ENCODE peak calls at places on chromosomes 11 and 22, in ten cellular contexts. V is K562, P is ovary, K is suprapubic skin, X is sigmoid colon, G is SK-N-SH, R is transverse colon, L is stomach, U is H1, F is tibial nerve. N is an unnamed sample.
A peak's percentile ranks its signal among the peaks of the same experiment; 100 is the strongest.

GRCh38 chr22:45203150-45203974 is 37.3 kb downstream of the KIAA0930 start:
- DNase-seq in X (peak; percentile 61), F (no peak), U (no peak), L (no peak), R (no peak), P (no peak), V (no peak), G (no peak), K (no peak), N (peak; percentile 72)

GRCh38 chr11:73971175-73971719 is 11.4 kb downstream of the UCP2 start:
- DNase-seq in U (no peak), X (no peak), R (no peak), V (peak; percentile 12), L (no peak), F (no peak), K (no peak), P (no peak), G (no peak), N (no peak)

GRCh38 chr11:133833899-133834296 is 11.4 kb downstream of the SPATA19 start:
- DNase-seq in X (no peak), P (no peak), G (no peak), V (no peak), K (no peak), F (no peak), R (no peak), L (no peak), U (no peak), N (no peak)

GRCh38 chr22:19982991-19983578 is 33.5 kb downstream of the ARVCF start:
- DNase-seq in K (no peak), P (peak; percentile 22), L (no peak), G (no peak), V (no peak), X (no peak), F (no peak), U (no peak), R (no peak), N (no peak)

GRCh38 chr11:132935383-132935782 is 596.9 kb downstream of the OPCML start:
- DNase-seq in K (no peak), R (no peak), V (no peak), X (no peak), P (no peak), U (no peak), F (no peak), G (no peak), L (no peak), N (no peak)

GRCh38 chr22:17772963-17773605 is 1.2 kb downstream of the BID start:
- DNase-seq in P (no peak), R (no peak), F (no peak), K (no peak), U (no peak), V (no peak), L (no peak), X (peak; percentile 67), G (no peak), N (peak; percentile 47)

GRCh38 chr11:43282607-43283440 is 29.0 kb upstream of the API5 start:
- DNase-seq in K (no peak), R (peak; percentile 24), P (peak; percentile 16), U (no peak), V (peak; percentile 66), F (no peak), X (no peak), L (no peak), G (peak; percentile 56), N (peak; percentile 26)

GRCh38 chr22:29129644-29130201 is 56.9 kb downstream of the KREMEN1 start:
- DNase-seq in P (no peak), F (no peak), X (peak; percentile 33), V (no peak), L (no peak), G (no peak), K (no peak), R (no peak), U (no peak), N (no peak)

GRCh38 chr11:86980397-86980796 is 25.2 kb upstream of the FZD4 start:
- DNase-seq in U (no peak), V (no peak), L (no peak), R (no peak), G (no peak), K (no peak), F (no peak), X (no peak), P (no peak), N (no peak)

GRCh38 chr11:43923327-43924111 is 18.9 kb upstream of the C11orf96 start:
- DNase-seq in R (no peak), X (peak; percentile 88), G (peak; percentile 56), U (no peak), L (no peak), P (peak; percentile 71), F (peak; percentile 46), K (no peak), V (no peak), N (no peak)

GRCh38 chr11:65492637-65493366 is 6.0 kb upstream of the MALAT1 start:
- DNase-seq in X (peak; percentile 97), K (peak; percentile 93), G (no peak), P (peak; percentile 90), U (no peak), V (no peak), R (peak; percentile 87), L (peak; percentile 85), F (peak; percentile 86), N (no peak)

GRCh38 chr11:43998308-43998707 is 49.5 kb upstream of the ACCSL start:
- DNase-seq in F (no peak), P (no peak), X (peak; percentile 6), K (no peak), G (no peak), U (no peak), V (no peak), R (no peak), L (no peak), N (no peak)

GRCh38 chr22:26906464-26906863 is 249.1 kb downstream of the MIAT start:
- DNase-seq in F (no peak), R (no peak), X (no peak), G (no peak), L (no peak), K (no peak), U (no peak), P (no peak), V (no peak), N (no peak)

GRCh38 chr11:3206128-3206921 is 12.3 kb downstream of the MRGPRG start:
- DNase-seq in P (no peak), F (no peak), K (no peak), U (no peak), V (no peak), L (no peak), X (no peak), R (no peak), G (no peak), N (no peak)
- TF ChIP-seq EP300 in P (no peak), F (no peak), K (no peak), U (no peak), V (no peak), L (no peak), X (no peak), R (no peak), G (no peak), N (no peak)

DNA sequence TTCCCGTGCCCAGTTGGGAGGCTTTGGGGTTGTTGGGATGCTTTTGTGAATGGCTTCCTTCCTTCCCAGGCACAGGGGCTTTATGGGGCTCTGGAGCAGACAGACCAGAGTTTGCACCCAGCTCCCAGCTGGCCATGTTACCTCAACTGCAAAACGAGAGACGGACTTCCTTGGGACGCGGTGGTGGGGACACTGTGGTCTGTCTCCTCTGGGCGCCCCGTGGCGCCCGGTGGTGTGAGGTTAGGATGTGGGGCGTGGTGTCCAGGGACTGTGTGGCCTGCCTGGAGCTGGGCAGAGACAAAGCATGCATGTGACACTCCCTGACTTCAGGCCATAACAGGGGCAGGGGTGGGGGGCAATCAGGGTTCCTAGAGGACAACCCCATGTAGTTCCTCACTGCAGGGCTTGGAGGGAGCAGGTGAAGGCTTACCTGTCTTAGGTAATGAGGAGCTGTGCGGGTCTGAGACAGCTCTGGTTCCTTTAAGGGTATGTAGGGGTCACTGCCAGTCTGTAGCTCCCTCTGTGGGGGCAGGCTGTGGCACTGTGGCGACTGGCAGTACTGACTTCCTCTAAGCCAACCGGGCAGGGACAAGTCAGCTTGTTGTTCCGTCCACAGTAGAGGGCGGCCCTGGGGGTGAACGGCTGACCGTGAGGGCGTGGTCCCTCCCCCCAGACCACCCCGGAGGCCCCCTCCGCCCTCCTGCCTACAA is 14.4 kb downstream of the KCNQ1 start:
- DNase-seq in X (no peak), G (peak; percentile 26), R (no peak), L (no peak), F (no peak), P (no peak), K (peak; percentile 60), U (no peak), V (no peak), N (no peak)
- H3K36me3 ChIP-seq in X (no peaks in the 10 kb centered on the region), G (no peaks in the 10 kb centered on the region), R (no peaks in the 10 kb centered on the region), L (no peaks in the 10 kb centered on the region), F (no peaks in the 10 kb centered on the region), P (no peaks in the 10 kb centered on the region), K (no peaks in the 10 kb centered on the region), U (no peaks in the 10 kb centered on the region), V (no peaks in the 10 kb centered on the region), N (no peaks in the 10 kb centered on the region)

DNA sequence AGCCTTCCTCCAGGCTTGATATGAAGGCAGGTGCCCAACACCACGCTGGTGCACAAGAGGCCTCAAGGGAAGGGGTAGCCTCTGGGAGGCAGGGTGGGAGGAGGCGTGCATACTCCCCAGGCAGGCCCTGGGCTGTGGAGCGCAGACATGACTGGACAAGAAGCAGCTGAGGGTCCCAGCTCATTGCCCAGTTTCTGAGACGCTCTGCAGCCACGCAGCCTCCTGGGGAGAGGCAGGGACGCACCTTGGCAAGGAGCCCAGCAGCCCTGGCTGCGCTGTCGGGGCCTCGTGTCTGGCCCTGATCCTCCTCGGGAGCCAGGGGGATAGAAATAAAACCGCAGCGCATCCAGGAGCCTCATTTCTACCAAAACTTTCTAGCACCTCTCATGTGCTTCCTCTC is 2.1 kb upstream of the NFAM1 start:
- DNase-seq in V (no peak), U (no peak), P (no peak), F (no peak), X (peak; percentile 77), L (no peak), R (no peak), G (peak; percentile 62), K (no peak), N (no peak)
- TF ChIP-seq EP300 in V (no peak), U (no peak), P (no peak), F (no peak), X (no peak), L (no peak), R (no peak), G (no peak), K (no peak), N (no peak)

DNA sequence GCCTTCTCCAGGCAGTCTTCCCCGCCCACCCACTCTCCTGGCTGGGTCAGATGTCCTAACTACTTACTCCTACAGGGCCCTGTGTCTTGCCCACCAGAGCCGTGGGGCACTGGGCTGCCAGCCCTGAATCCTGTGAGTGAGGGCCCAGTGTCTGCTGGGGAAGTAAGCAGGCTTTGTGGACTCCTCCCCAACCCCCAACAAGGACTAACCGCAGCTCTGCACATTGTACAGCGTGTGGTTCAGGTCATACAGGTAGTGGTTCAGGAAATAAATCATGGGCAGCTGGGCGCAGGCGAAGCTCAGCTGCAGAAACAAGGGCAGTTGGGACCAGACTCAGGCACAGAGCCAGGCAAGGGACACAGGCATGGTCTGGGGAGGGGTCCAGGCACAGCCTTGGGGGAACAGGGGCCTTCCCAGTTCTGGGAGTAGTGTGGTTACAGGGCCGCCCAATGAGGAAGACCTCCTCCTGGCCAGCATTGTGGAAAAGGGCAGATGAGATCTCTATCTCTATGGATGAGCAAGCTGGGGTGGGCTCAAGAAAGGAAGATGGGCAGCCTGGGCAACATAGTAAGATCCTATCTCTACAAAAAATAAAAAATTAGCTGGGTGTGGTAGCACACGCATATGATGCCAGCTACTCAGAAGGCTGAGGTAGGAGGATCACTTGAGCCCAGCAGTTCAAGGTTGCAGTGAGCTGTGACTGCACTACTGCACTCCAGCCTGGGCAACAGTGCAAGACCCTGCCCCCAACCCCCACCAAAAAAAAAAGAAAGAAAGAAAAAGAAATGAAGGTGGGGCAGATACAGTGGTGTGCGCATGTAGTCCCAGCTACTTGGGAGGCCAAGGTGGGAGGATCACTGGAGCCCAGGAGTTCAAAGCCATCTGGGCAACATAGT is 5.5 kb downstream of the UNC93B1 start:
- DNase-seq in K (no peak), G (peak; percentile 10), P (no peak), U (no peak), V (no peak), L (no peak), R (peak; percentile 56), F (no peak), X (no peak), N (no peak)
- H3K36me3 ChIP-seq in K (peaks cover 3% of the 10 kb centered on the region), G (no peaks in the 10 kb centered on the region), P (no peaks in the 10 kb centered on the region), U (no peaks in the 10 kb centered on the region), V (peaks cover 2% of the 10 kb centered on the region), L (no peaks in the 10 kb centered on the region), R (no peaks in the 10 kb centered on the region), F (peaks cover 35% of the 10 kb centered on the region), X (no peaks in the 10 kb centered on the region), N (no peaks in the 10 kb centered on the region)